ENCODE peak calls at places on chromosomes 16 and 17, in ten cellular contexts. Y is WTC11; R is PC-3; I is NCI-H1048; H is effector CD4-positive, alpha-beta T cell; N is Kasumi-1; C is GM19239; X is omental fat pad; K is stimulated activated CD8-positive, alpha-beta memory T cell treated with anti-CD3 and anti-CD28 coated beads, Interleukin-4, amount 100 ng/mL, for 4 hours; W is NCI-H2107. B is an unnamed sample.

GRCh38 chr17:33269337-33270060 is 23.6 kb downstream of the ASIC2 start:
- DNase-seq in Y (no peak), R (no peak), I (no peak), H (no peak), N (no peak), C (no peak), X (no peak), K (no peak), W (no peak), B (no peak)

GRCh38 chr17:17372856-17373520 is 69.8 kb downstream of the NT5M start:
- DNase-seq in Y (no peak), R (no peak), I (no peak), H (no peak), N (no peak), C (no peak), X (no peak), K (no peak), W (no peak), B (peak; percentile 19)

GRCh38 chr17:48929812-48930165 is 14.9 kb downstream of the SNF8 start:
- DNase-seq in Y (no peak), R (no peak), I (no peak), H (no peak), N (no peak), C (no peak), X (no peak), K (no peak), W (no peak), B (no peak)

GRCh38 chr16:56257666-56258359 is 66.5 kb downstream of the GNAO1 start:
- DNase-seq in Y (no peak), R (no peak), I (no peak), H (no peak), N (no peak), C (no peak), X (no peak), K (no peak), W (no peak), B (no peak)

GRCh38 chr16:53064179-53064578 is 9.4 kb downstream of the CHD9 start:
- DNase-seq in Y (no peak), R (no peak), I (no peak), H (no peak), N (no peak), C (no peak), X (no peak), K (no peak), W (no peak), B (no peak)

GRCh38 chr17:32575865-32576264 is 89.1 kb downstream of the CDK5R1 start:
- DNase-seq in Y (no peak), R (no peak), I (no peak), H (no peak), N (peak; percentile 3), C (no peak), X (no peak), K (no peak), W (no peak), B (no peak)

GRCh38 chr16:86874141-86874540 is 295.8 kb downstream of the FOXL1 start:
- DNase-seq in Y (peak; percentile 80), R (peak; percentile 53), I (no peak), H (no peak), N (no peak), C (peak; percentile 46), X (no peak), K (no peak), W (no peak), B (peak; percentile 47)

GRCh38 chr16:55641430-55642056 is 14.2 kb upstream of the SLC6A2 start:
- DNase-seq in Y (no peak), R (no peak), I (no peak), H (no peak), N (no peak), C (no peak), X (no peak), K (no peak), W (no peak), B (peak; percentile 45)

GRCh38 chr16:87525352-87525751 is 32.5 kb upstream of the ZCCHC14 start:
- DNase-seq in Y (no peak), R (no peak), I (no peak), H (no peak), N (no peak), C (no peak), X (no peak), K (no peak), W (no peak), B (no peak)

GRCh38 chr16:57711993-57712392 is 17.4 kb downstream of the DRC7 start:
- DNase-seq in Y (no peak), R (no peak), I (no peak), H (no peak), N (no peak), C (no peak), X (no peak), K (no peak), W (no peak), B (no peak)

GRCh38 chr16:13042291-13042690 is 140.9 kb downstream of the SHISA9 start:
- DNase-seq in Y (no peak), R (no peak), I (no peak), H (no peak), N (no peak), C (no peak), X (no peak), K (no peak), W (no peak), B (no peak)

GRCh38 chr16:64251742-64252141 is 870.1 kb downstream of the CDH11 start:
- DNase-seq in Y (no peak), R (no peak), I (no peak), H (no peak), N (no peak), C (no peak), X (no peak), K (no peak), W (no peak), B (no peak)

GRCh38 chr16:3021449-3022207 is 1.5 kb downstream of the TNFRSF12A start:
- DNase-seq in Y (peak; percentile 97), R (peak; percentile 90), I (no peak), H (peak; percentile 85), N (peak; percentile 38), C (peak; percentile 76), X (peak; percentile 54), K (peak; percentile 65), W (no peak), B (peak; percentile 98)

GRCh38 chr17:66724581-66725341 is 110.2 kb upstream of the CACNG5 start:
- DNase-seq in Y (no peak), R (peak; percentile 47), I (no peak), H (no peak), N (no peak), C (no peak), X (no peak), K (no peak), W (no peak), B (peak; percentile 85)

GRCh38 chr17:12043702-12044101 is 23.0 kb downstream of the MAP2K4 start:
- DNase-seq in Y (no peak), R (no peak), I (no peak), H (no peak), N (no peak), C (no peak), X (no peak), K (no peak), W (no peak), B (no peak)

GRCh38 chr16:15765880-15766279 is 90.9 kb downstream of the MYH11 start:
- DNase-seq in Y (peak; percentile 26), R (peak; percentile 62), I (no peak), H (no peak), N (peak; percentile 27), C (peak; percentile 64), X (no peak), K (no peak), W (peak; percentile 84), B (no peak)

GRCh38 chr17:78781339-78782304 is at the start of gene CYTH1:
- DNase-seq in Y (peak; percentile 59), R (peak; percentile 45), I (no peak), H (peak; percentile 31), N (peak; percentile 54), C (no peak), X (no peak), K (no peak), W (no peak), B (peak; percentile 87)

GRCh38 chr17:66837883-66838665 is 3.2 kb downstream of the CACNG5 start:
- DNase-seq in Y (no peak), R (no peak), I (no peak), H (no peak), N (no peak), C (no peak), X (no peak), K (no peak), W (no peak), B (no peak)

GRCh38 chr17:62713096-62713870 is 85.8 kb downstream of the MRC2 start:
- DNase-seq in Y (no peak), R (no peak), I (no peak), H (no peak), N (no peak), C (no peak), X (no peak), K (no peak), W (no peak), B (no peak)

GRCh38 chr16:82368041-82368440 is 198.0 kb upstream of the MPHOSPH6 start:
- DNase-seq in Y (peak; percentile 46), R (peak; percentile 31), I (no peak), H (no peak), N (no peak), C (no peak), X (no peak), K (no peak), W (no peak), B (no peak)

GRCh38 chr16:27489421-27489820 is 60.3 kb downstream of the GTF3C1 start:
- DNase-seq in Y (no peak), R (no peak), I (no peak), H (no peak), N (no peak), C (no peak), X (no peak), K (no peak), W (no peak), B (peak; percentile 29)

GRCh38 chr16:83704656-83705055 is 103.1 kb upstream of the HSBP1 start:
- DNase-seq in Y (no peak), R (no peak), I (no peak), H (no peak), N (no peak), C (no peak), X (no peak), K (no peak), W (no peak), B (no peak)

GRCh38 chr17:44672479-44673093 is 16.3 kb downstream of the MEIOC start:
- DNase-seq in Y (no peak), R (peak; percentile 63), I (no peak), H (no peak), N (peak; percentile 72), C (no peak), X (no peak), K (no peak), W (no peak), B (peak; percentile 84)

GRCh38 chr17:75691371-75692290 is 24.5 kb downstream of the SAP30BP start:
- DNase-seq in Y (no peak), R (peak; percentile 49), I (no peak), H (no peak), N (peak; percentile 73), C (no peak), X (no peak), K (no peak), W (no peak), B (no peak)

GRCh38 chr17:43396491-43397060 is 2.2 kb upstream of the ARL4D start:
- DNase-seq in Y (no peak), R (no peak), I (no peak), H (no peak), N (no peak), C (no peak), X (no peak), K (no peak), W (no peak), B (no peak)